ENCODE peak calls at places on chromosomes 1 and 21, in four cellular contexts. K is GM23248, G is fibroblast of lung, E is neural progenitor cell. C is an unnamed sample.
A peak's percentile ranks its signal among the peaks of the same experiment; 100 is the strongest.

GRCh38 chr1:228867093-228867950 is 132.0 kb downstream of the RHOU start:
- DNase-seq in E (no peak), K (no peak), G (peak; percentile 11), C (no peak)

GRCh38 chr1:188652678-188653077 is 1823.9 kb downstream of the PLA2G4A start:
- DNase-seq in G (peak; percentile 97), K (peak; percentile 29), E (no peak), C (no peak)

GRCh38 chr1:104629589-104629988 is 879.9 kb downstream of the AMY1C start:
- DNase-seq in E (no peak), G (no peak), K (no peak), C (no peak)

GRCh38 chr1:184002071-184002470 is 35.5 kb downstream of the COLGALT2 start:
- DNase-seq in G (peak; percentile 97), E (peak; percentile 63), K (peak; percentile 92), C (peak; percentile 84)

GRCh38 chr1:84996846-84997666 is at the start of gene MCOLN2:
- DNase-seq in E (peak; percentile 86), K (peak; percentile 65), G (peak; percentile 7), C (peak; percentile 57)

GRCh38 chr1:26468911-26469310 is 3.3 kb upstream of the HMGN2 start:
- DNase-seq in E (peak; percentile 50), G (no peak), K (no peak), C (no peak)

GRCh38 chr1:103108525-103109150 is 316 bp upstream of the COL11A1 start:
- DNase-seq in K (no peak), E (peak; percentile 95), G (peak; percentile 74), C (no peak)

GRCh38 chr1:219412772-219413171 is 200.1 kb downstream of the ZC3H11B start:
- DNase-seq in G (peak; percentile 71), E (no peak), K (peak; percentile 42), C (no peak)

GRCh38 chr1:168266644-168267186 is 14.0 kb upstream of the TBX19 start:
- DNase-seq in K (peak; percentile 42), E (no peak), G (peak; percentile 38), C (peak; percentile 81)

GRCh38 chr1:85597709-85598108 is 17.1 kb downstream of the CCN1 start:
- DNase-seq in K (no peak), E (no peak), G (no peak), C (no peak)

GRCh38 chr1:247487057-247487456 is 29.2 kb upstream of the OR2B11 start:
- DNase-seq in K (peak; percentile 66), E (peak; percentile 49), G (no peak), C (peak; percentile 91)

GRCh38 chr1:203629509-203630082 is 3.0 kb downstream of the ATP2B4 start:
- DNase-seq in G (peak; percentile 49), E (peak; percentile 80), K (peak; percentile 81), C (no peak)
- TF ChIP-seq EZH2 in G (no peak), E (no peak), K (no peak), C (no peak)

DNA sequence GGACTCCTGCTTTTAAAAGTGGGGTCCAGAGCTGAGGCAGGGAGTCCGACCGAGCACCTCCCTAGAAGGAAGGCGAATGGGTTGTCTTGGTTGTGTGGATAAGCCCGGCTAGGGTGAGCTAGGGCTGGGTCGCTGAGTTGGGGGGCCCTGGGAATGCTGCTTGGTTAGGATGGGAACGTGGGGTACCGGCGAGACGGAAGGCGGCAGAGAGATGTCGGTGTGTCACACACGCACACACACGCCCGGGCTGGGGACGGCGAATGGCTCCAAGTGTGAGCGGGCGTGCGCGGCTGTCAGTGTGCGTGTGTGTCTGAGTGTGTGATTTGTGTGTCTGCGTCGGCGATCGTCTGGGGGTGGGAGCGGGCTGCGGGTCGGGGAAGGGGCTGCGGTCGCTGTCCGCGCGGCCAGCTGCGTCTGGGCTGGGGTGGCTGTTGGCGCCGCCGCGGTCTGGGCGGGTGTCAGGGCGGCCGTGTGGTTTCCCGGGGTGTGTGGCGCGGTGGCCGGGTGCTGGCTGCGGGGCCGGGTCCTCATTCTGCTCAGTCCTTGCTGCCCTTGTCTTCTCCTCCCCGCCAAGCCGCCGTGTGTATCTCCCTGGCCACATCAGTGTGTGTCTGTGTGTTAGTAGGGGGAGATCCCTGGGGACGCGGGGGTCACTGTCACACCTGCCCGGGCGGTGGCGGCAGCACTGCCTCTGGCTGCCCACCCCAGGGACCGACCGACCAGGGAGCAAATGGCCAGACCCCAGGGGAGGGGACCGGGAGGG is 1.0 kb downstream of the EFNA3 start:
- DNase-seq in G (no peak), K (no peak), E (peak; percentile 46), C (no peak)
- TF ChIP-seq EZH2 in G (peak; percentile 99), K (peak; percentile 94), E (peak; percentile 92), C (no peak)

GRCh38 chr21:33027401-33028185 is 1.9 kb downstream of the OLIG2 start:
- DNase-seq in K (no peak), E (peak; percentile 62), G (no peak), C (no peak)

GRCh38 chr21:33028759-33029511 is 3.2 kb downstream of the OLIG2 start:
- DNase-seq in E (peak; percentile 72), K (peak; percentile 48), G (no peak), C (no peak)

GRCh38 chr21:33029512-33029921 is 3.8 kb downstream of the OLIG2 start:
- DNase-seq in G (no peak), K (no peak), E (peak; percentile 44), C (no peak)

GRCh38 chr21:33026878-33027400 is 1.2 kb downstream of the OLIG2 start:
- DNase-seq in E (peak; percentile 70), K (peak; percentile 32), G (peak; percentile 25), C (no peak)

GRCh38 chr21:33028271-33028670 is 2.5 kb downstream of the OLIG2 start:
- DNase-seq in K (no peak), E (no peak), G (no peak), C (no peak)
- TF ChIP-seq EZH2 in K (peak; percentile 95), E (peak; percentile 92), G (no peak), C (no peak)

DNA sequence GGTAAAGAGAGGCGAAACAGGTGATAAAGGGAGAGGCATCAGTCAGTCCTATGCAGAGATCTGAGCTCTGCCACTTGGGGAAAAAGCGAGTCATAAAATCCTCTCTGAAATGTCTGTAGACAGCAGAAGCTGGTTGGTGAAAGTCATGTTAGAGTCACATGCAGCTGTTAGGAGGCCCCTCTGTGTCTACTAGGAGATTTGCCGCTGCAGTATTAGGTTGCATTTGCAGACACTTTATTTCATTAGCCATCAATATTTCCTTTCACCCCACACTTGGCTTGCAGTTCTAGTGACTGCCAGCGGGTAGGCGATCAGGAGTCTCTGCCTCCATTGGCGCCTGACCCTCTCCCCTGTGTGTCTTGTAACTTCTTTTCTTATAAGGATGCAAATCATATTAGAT is 16.2 kb downstream of the ATP1A4 start:
- DNase-seq in K (peak; percentile 49), E (no peak), G (peak; percentile 11), C (peak; percentile 45)
- TF ChIP-seq EZH2 in K (no peak), E (no peak), G (no peak), C (no peak)

DNA sequence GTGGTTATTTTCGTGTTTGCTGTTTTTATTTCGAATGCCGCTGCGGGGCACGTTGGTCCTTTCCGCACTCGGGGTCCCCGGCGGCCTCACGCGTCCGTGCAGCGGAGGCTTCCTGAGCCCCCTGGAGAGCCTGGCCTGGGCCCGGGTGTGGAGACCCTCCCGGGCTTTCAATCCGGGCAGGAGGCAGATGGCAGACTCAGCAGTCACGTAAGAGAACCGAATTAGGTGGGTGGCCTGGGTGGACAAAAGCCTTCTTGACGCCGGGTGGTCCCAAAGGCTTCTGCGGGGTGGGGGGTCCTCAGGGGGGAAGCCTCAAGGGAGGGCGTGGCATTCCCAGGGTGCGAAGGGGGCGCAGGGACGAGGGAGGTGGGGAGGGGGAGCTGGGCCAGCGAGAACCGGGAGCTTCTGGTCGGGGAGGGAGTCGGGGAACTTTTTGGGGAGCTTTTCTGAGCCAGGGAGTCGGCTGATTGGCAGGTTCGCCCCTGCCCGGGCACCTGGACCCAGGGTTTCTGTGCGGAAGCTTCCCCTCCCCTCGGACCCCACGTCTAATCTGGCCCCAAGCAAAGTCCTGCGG is 1.2 kb upstream of the HES4 start:
- DNase-seq in K (no peak), G (no peak), E (peak; percentile 67), C (no peak)
- TF ChIP-seq EZH2 in K (no peak), G (no peak), E (peak; percentile 75), C (no peak)

DNA sequence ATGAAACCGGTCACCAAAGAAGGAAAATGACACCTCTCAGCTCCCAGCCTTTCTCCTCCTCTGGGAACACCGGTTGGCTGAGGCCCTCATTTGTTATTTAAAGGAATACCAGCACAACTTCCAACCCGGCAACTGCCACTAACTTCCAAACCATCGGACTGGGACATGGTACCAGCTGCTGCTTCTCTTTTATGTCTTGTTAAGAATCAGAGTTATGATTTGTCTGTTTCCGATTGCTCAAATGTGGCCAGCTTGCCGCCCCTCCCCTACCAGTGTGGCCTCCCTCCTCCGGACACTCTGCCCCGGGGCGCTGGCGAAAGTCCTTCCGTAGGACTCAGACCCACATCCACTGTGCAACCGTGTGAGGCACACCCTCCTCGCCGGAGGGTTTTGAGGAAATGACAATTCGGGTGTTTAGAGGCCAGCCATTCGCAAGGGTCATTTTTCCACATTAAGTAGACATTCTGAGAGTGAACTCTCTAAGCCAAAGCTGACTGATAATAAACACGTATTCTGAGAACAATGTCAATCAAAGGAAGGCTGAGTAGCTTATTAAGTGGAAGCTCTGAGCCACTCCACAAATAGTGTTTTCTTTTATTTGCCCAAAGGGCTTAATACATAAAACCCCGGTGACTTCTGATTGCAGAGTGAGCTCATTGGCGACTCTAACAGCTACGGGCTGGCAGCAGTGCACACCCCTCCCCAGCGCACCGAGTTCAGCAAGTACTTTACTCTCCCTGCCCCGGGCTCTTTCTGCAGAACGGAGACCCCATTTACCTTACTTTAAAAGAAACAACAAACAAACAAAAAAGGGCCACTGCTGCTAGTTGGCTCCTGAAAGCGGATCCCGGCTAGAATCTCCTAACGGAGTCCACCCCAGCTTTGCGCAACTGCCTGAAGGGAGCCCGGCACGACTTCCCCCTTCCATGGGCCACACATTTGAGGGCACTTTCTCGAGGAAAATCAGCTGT is 5.4 kb downstream of the RIPK4 start:
- DNase-seq in K (peak; percentile 35), G (no peak), E (peak; percentile 59), C (peak; percentile 98)
- TF ChIP-seq EZH2 in K (no peak), G (peak; percentile 62), E (no peak), C (no peak)

GRCh38 chr21:44713130-44713529 is 1.8 kb upstream of the TSPEAR start:
- DNase-seq in K (no peak), G (no peak), E (no peak), C (no peak)

GRCh38 chr21:44711327-44712202 is at the start of gene TSPEAR:
- DNase-seq in E (peak; percentile 49), K (no peak), G (no peak), C (no peak)

GRCh38 chr21:44713846-44714245 is 2.5 kb upstream of the TSPEAR start:
- DNase-seq in K (no peak), G (no peak), E (no peak), C (no peak)

GRCh38 chr21:44710756-44711326 is 531 bp downstream of the TSPEAR start:
- DNase-seq in G (no peak), K (no peak), E (peak; percentile 30), C (no peak)

DNA sequence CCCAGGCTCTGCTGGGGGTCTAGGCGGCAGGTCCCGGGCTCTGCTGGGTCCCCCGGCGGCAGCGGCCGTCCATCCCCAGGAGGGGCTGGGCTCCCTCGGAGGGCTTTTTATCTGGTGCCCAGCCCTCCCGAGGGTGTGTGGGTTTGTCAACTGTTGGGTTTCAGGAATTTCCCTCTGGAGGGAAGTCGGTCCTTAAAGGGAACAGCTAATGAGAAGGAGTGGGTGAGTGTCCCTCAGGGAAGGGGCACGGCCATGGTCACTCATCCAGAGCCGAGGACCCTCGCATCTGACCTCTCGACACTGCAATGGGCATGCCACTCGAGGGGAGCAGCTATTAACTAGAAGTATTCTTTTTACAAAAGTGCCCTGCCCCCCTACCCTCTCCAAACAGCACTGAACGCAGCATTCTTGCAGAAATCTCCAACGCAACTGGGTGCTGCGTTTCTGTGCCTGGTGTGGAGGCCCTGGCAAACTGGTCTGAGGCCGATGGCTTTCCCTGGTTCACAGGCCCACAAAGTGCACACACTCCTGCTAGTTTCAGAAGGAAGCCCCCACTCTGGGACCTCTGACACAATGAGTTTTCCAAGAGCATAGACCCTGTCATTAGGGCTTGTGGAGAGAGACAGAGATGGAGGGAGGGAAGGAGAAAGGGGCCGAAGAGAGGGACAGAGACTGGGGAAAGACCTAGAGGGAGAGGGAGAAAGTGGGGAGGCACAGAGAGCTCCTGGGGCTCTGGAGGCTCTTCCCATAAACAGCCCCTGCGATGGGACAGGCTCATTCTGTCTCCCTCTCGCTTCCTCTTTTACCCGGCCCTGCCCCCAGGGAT is 1.0 kb upstream of the TSPEAR start:
- DNase-seq in E (no peak), K (no peak), G (no peak), C (no peak)
- TF ChIP-seq EZH2 in E (no peak), K (peak; percentile 62), G (peak; percentile 45), C (no peak)

C was measured in PC-3.